ENCODE peak calls at places on chromosomes 4 and X, in six cellular contexts. R is endothelial cell of umbilical vein, W is neural progenitor cell, L is K562, E is tibial nerve, S is H1. P is an unnamed sample. For H3K27me3, the result is how much of the 10 kb centered on the place peaks cover.

GRCh38 chr4:1518997-1519700 is 112.9 kb upstream of the NKX1-1 start:
- DNase-seq in R (no peak), W (no peak), L (no peak), E (no peak), S (no peak), P (no peak)

GRCh38 chrX:121851033-121851432 is 803.6 kb downstream of the GLUD2 start:
- DNase-seq in R (no peak), W (no peak), L (peak), E (no peak), S (no peak), P (no peak)

GRCh38 chrX:19824603-19825002 is 62.8 kb downstream of the SH3KBP1 start:
- DNase-seq in R (no peak), W (no peak), L (no peak), E (no peak), S (no peak), P (no peak)

GRCh38 chr4:4320951-4321714 is 31.1 kb downstream of the ZBTB49 start:
- DNase-seq in R (no peak), W (no peak), L (peak), E (no peak), S (no peak), P (no peak)

GRCh38 chr4:177448850-177449249 is 6.6 kb upstream of the AGA start:
- DNase-seq in R (no peak), W (no peak), L (no peak), E (no peak), S (no peak), P (no peak)

GRCh38 chr4:7193040-7193958 is 961 bp downstream of the SORCS2 start:
- DNase-seq in R (no peak), W (peak), L (no peak), E (no peak), S (no peak), P (peak)

GRCh38 chrX:40154229-40154852 is 56.6 kb upstream of the BCOR start:
- DNase-seq in R (no peak), W (peak), L (peak), E (no peak), S (no peak), P (peak)

GRCh38 chrX:130975947-130976346 is 72.9 kb upstream of the ENOX2 start:
- DNase-seq in R (peak), W (peak), L (peak), E (peak), S (no peak), P (peak)

GRCh38 chr4:37243061-37243460 is 1.5 kb upstream of the NWD2 start:
- DNase-seq in R (no peak), W (peak), L (no peak), E (no peak), S (no peak), P (no peak)
- H3K27me3 ChIP-seq in R (under half), W (half or more), L (under half), E (under half), S (half or more), P (half or more)

DNA sequence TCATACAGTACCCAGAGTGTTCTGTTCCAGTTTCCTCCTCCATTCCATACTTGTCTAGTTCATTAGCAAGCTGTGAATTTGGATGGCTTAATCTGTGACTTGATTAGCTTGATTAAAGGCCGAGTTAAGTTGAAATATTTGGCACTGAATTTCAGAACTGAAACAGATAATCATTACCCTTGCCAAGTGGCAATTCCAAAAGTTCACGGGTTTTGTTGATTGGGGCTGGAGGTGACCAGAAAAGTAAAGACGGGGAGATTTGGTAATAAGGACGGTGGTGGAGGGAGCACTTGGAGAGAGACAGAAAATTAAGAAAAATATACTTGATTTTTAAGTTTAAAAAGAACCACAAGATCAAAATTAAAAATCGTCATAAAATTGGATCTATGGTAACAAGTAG is 21.9 kb upstream of the KLHL2 start:
- DNase-seq in R (no peak), W (no peak), L (no peak), E (no peak), S (no peak), P (no peak)
- TF ChIP-seq CTCF in R (no peak), W (no peak), L (no peak), E (no peak), S (no peak), P (no peak)

GRCh38 chrX:23333842-23334535 is 660 bp upstream of the PTCHD1 start:
- DNase-seq in R (no peak), W (peak), L (no peak), E (no peak), S (no peak), P (peak)

GRCh38 chrX:23332888-23333821 is 1.5 kb upstream of the PTCHD1 start:
- DNase-seq in R (no peak), W (peak), L (no peak), E (no peak), S (no peak), P (no peak)

GRCh38 chrX:23334536-23334870 is at the start of gene PTCHD1:
- DNase-seq in R (no peak), W (no peak), L (no peak), E (no peak), S (no peak), P (no peak)

GRCh38 chrX:23331701-23332100 is 2.9 kb upstream of the PTCHD1 start:
- DNase-seq in R (no peak), W (peak), L (no peak), E (no peak), S (no peak), P (peak)

GRCh38 chrX:23332101-23332887 is 2.4 kb upstream of the PTCHD1 start:
- DNase-seq in R (no peak), W (peak), L (no peak), E (no peak), S (no peak), P (peak)
- H3K27me3 ChIP-seq in R (half or more), W (half or more), L (under half), E (half or more), S (under half), P (half or more)

GRCh38 chrX:23559975-23560374 is 107.3 kb upstream of the PRDX4 start:
- DNase-seq in R (no peak), W (no peak), L (no peak), E (no peak), S (no peak), P (no peak)
- TF ChIP-seq CTCF in R (no peak), W (peak), L (no peak), E (no peak), S (no peak), P (no peak)

DNA sequence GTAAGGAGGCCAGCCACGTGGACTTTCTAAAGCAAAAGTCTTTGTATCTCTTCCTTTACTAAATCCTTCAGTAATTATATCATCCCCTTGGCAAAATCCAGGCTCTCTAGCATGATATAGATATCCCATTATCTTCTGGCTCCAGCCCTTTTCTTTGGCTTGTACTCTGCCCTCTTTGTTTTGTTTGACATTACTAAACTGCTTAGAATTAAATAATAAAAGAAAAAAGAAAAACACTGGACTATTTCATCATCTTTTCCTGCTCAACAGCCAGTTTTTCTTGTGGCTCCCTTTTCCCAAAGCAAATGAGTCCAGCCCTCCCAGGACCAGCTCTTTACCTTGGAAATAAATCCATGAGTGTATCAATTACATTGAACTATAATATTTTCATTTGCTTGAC is 33.5 kb upstream of the LDB2 start:
- DNase-seq in R (peak), W (no peak), L (no peak), E (no peak), S (no peak), P (peak)
- H3K27me3 ChIP-seq in R (under half), W (under half), L (under half), E (under half), S (under half), P (under half)

GRCh38 chrX:74295102-74295501 is 8.9 kb upstream of the ZCCHC13 start:
- DNase-seq in R (no peak), W (no peak), L (no peak), E (no peak), S (no peak), P (no peak)

GRCh38 chrX:74293343-74293946 is 10.5 kb upstream of the ZCCHC13 start:
- DNase-seq in R (peak), W (peak), L (peak), E (peak), S (no peak), P (peak)

GRCh38 chrX:74286950-74287349 is 17.0 kb upstream of the ZCCHC13 start:
- DNase-seq in R (no peak), W (no peak), L (no peak), E (no peak), S (no peak), P (peak)

GRCh38 chrX:74291577-74291963 is 12.4 kb upstream of the ZCCHC13 start:
- DNase-seq in R (no peak), W (no peak), L (peak), E (no peak), S (no peak), P (no peak)

DNA sequence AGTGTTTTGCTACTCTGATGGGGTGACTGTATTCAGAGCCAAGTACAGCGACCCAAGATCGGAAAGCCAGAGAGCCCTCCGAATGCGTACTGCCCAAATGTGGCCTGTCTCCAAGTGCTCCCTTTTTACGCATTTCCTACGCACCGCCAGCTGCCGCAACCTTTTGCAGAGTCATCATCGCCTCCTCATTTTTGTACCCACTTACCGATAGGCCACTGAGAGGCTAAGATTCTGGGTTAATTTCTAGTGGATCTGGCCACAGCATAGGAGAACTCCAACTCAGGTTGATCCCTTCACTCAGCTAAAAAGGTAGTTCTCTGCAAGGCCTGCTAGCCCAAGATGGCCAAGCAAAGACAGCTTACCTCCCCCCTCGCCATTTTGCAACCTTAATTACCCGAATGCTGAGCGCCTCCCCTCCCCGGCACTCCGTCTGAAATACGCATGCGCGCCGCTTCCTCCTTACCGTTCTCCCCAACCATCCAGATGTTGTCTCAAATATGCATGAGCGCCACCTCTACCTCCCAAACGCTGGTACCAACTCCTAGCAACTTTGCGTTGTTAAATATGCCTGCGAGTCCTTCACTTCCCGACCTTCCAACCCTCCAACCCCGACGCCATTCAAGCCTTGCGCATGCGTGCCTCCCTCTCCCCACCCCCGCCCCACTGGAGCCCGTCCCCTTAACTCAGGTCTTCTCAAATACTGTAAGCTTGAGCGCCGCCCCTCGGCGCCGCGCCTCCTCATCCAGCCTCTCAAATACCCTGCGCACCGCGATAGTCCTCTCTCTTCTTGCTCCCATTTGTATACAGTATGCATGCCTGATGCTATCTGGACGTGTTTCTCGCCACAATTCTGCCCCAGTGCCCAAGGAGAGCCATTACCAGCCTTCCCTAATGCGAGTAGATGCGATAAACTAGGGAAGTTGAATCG is 11.8 kb upstream of the ZCCHC13 start:
- DNase-seq in R (peak), W (peak), L (peak), E (peak), S (peak), P (peak)
- TF ChIP-seq CTCF in R (no peak), W (peak), L (peak), E (peak), S (peak), P (peak)

DNA sequence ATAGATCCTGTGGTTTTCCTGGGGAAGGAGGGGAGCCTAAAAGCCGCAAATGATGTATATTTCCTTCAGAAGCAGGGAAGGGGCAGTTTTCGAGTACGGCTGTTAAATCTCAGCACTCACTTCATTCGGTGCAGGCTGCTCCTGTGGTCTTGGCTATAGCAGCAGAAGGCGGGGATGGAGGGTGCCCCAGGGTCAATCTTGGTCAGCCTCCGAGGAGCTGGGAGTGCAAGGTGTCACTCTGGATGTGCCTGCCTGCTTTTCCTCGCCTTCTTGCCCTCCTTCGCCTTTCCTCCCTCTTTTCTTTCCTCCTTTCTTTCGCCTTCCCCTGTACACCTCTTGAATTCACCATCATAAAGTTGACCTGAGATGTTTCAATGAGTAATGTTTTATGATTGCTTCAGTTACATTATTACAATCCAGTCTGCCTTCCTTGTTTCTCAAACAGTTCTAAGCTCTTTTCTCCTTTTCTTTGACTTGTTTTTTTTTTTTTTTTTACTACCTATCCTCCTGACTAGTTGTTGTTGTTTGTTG is 101.6 kb downstream of the RELL1 start:
- DNase-seq in R (no peak), W (no peak), L (no peak), E (no peak), S (no peak), P (no peak)
- H3K27me3 ChIP-seq in R (under half), W (under half), L (under half), E (under half), S (under half), P (under half)

GRCh38 chrX:11085305-11085704 is 25.8 kb upstream of the HCCS start:
- DNase-seq in R (no peak), W (no peak), L (no peak), E (no peak), S (no peak), P (peak)

DNA sequence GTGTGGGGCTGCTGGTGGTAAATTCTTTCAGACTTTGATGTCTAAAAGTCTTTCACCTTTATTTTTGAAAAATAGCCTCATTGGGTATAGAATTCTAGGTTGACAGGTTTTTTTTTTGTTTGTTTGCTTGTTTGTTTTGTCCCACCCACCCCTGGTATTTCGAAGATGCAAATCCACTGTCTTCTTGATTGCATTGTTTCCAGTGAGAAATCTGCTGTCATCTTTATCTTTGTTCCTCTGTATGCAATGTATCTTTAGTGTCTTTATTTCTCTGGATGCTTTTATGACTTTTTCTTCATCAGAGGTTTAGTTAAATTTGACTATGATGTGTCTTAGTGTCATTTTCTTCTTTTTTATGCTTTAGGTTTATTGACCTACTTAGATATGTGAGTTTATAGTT is 21.3 kb upstream of the HCCS start:
- DNase-seq in R (no peak), W (no peak), L (no peak), E (no peak), S (no peak), P (no peak)
- TF ChIP-seq CTCF in R (no peak), W (no peak), L (no peak), E (no peak), S (no peak), P (no peak)

P was measured in cardiac muscle cell.